ENCODE peak calls at places on chromosomes 1 and 21, in ten cellular contexts. J is nephron progenitor cell; Q is fibroblast of the aortic adventitia; L is HCT116; V is GM04503; M is activated T-helper 9 cell treated with anti-CD3 and anti-CD28 coated beads, Interleukin-2, amount 50 U/mL, for 16 hours; U is A673; N is stimulated activated naive CD8-positive, alpha-beta T cell treated with anti-CD3 and anti-CD28 coated beads, Interleukin-15, Interleukin-2, amounts not matched to agents 100 U/mL and 50 U/mL, for 24 hours; B is activated CD8-positive, alpha-beta memory T cell treated with anti-CD3 and anti-CD28 coated beads for 48 hours; W is SW 1271. I is an unnamed sample.

GRCh38 chr1:92980732-92981647 is 19.7 kb upstream of the DIPK1A start:
- DNase-seq in J (no peak), Q (no peak), L (no peak), V (no peak), M (no peak), U (no peak), N (no peak), B (no peak), W (no peak), I (no peak)

GRCh38 chr21:42642219-42642745 is 11.1 kb upstream of the PDE9A start:
- DNase-seq in J (no peak), Q (no peak), L (no peak), V (no peak), M (no peak), U (no peak), N (no peak), B (no peak), W (no peak), I (no peak)

GRCh38 chr1:163155606-163156005 is 47.1 kb downstream of the RGS5 start:
- DNase-seq in J (no peak), Q (no peak), L (no peak), V (no peak), M (no peak), U (no peak), N (no peak), B (no peak), W (no peak), I (no peak)

GRCh38 chr1:152441756-152442155 is 27.7 kb upstream of the CRNN start:
- DNase-seq in J (no peak), Q (no peak), L (no peak), V (no peak), M (no peak), U (no peak), N (no peak), B (no peak), W (no peak), I (no peak)

GRCh38 chr1:9292361-9293240 is at the start of gene SPSB1:
- DNase-seq in J (peak), Q (peak), L (no peak), V (no peak), M (peak), U (peak), N (peak), B (no peak), W (peak), I (peak)

GRCh38 chr1:110356379-110356778 is 17.2 kb downstream of the RBM15 start:
- DNase-seq in J (no peak), Q (no peak), L (no peak), V (no peak), M (no peak), U (no peak), N (no peak), B (no peak), W (no peak), I (no peak)

GRCh38 chr1:57471995-57472394 is 48.1 kb upstream of the DAB1 start:
- DNase-seq in J (no peak), Q (no peak), L (no peak), V (no peak), M (no peak), U (no peak), N (no peak), B (no peak), W (no peak), I (no peak)

GRCh38 chr1:201276891-201277290 is 6.4 kb upstream of the PKP1 start:
- DNase-seq in J (no peak), Q (no peak), L (no peak), V (no peak), M (no peak), U (no peak), N (no peak), B (no peak), W (no peak), I (no peak)

GRCh38 chr1:231139125-231139649 is 22.7 kb upstream of the TRIM67 start:
- DNase-seq in J (no peak), Q (peak), L (peak), V (peak), M (no peak), U (no peak), N (no peak), B (no peak), W (no peak), I (no peak)

GRCh38 chr1:44485229-44485932 is 80.3 kb downstream of the RNF220 start:
- DNase-seq in J (no peak), Q (peak), L (no peak), V (peak), M (no peak), U (peak), N (no peak), B (no peak), W (no peak), I (no peak)

GRCh38 chr21:31406510-31406909 is 62.4 kb upstream of the TIAM1 start:
- DNase-seq in J (no peak), Q (no peak), L (no peak), V (no peak), M (no peak), U (no peak), N (no peak), B (no peak), W (no peak), I (no peak)

GRCh38 chr1:110053557-110054428 is 16.7 kb downstream of the ALX3 start:
- DNase-seq in J (peak), Q (peak), L (no peak), V (no peak), M (peak), U (peak), N (peak), B (peak), W (no peak), I (no peak)

GRCh38 chr1:211634461-211634860 is 41.0 kb downstream of the NEK2 start:
- DNase-seq in J (no peak), Q (no peak), L (no peak), V (no peak), M (no peak), U (no peak), N (no peak), B (no peak), W (no peak), I (no peak)

GRCh38 chr1:24502168-24503002 is at the start of gene RCAN3:
- DNase-seq in J (peak), Q (peak), L (peak), V (peak), M (peak), U (peak), N (peak), B (no peak), W (peak), I (peak)